ENCODE peak calls at places on chromosomes 3 and 15, in ten cellular contexts. F is spleen, J is body of pancreas, R is heart left ventricle, X is suprapubic skin, Y is IMR-90, T is stomach, V is sigmoid colon, B is ovary, M is GM12878. G is an unnamed sample.

GRCh38 chr15:29685156-29686078 is 136.9 kb downstream of the TJP1 start:
- DNase-seq in Y (peak; percentile 79), M (no peak), X (no peak), V (no peak), F (no peak), T (no peak), R (no peak), J (no peak), B (no peak), G (no peak)

GRCh38 chr3:2098398-2099027 is at the start of gene CNTN4:
- DNase-seq in M (no peak), T (peak; percentile 34), J (peak; percentile 89), F (no peak), X (no peak), R (peak; percentile 69), Y (no peak), V (peak; percentile 86), B (no peak), G (peak; percentile 48)

GRCh38 chr15:38072507-38073277 is 138.3 kb downstream of the TMCO5A start:
- DNase-seq in B (peak; percentile 60), Y (peak; percentile 71), V (peak; percentile 84), J (peak; percentile 65), X (peak; percentile 81), M (no peak), R (peak; percentile 87), F (peak; percentile 85), T (peak; percentile 57), G (peak; percentile 89)

GRCh38 chr15:82021021-82021420 is 24.8 kb downstream of the MEX3B start:
- DNase-seq in X (no peak), T (no peak), F (no peak), Y (peak; percentile 30), M (no peak), B (no peak), R (no peak), J (no peak), V (no peak), G (no peak)

GRCh38 chr15:78076231-78077052 is 1.1 kb downstream of the TBC1D2B start:
- DNase-seq in V (peak; percentile 67), F (no peak), B (no peak), R (no peak), Y (no peak), T (no peak), J (no peak), M (no peak), X (no peak), G (no peak)

GRCh38 chr3:141367038-141367730 is 1.1 kb upstream of the ZBTB38 start:
- DNase-seq in V (peak; percentile 77), Y (peak; percentile 100), T (no peak), X (no peak), F (no peak), R (no peak), B (peak; percentile 35), J (no peak), M (no peak), G (peak; percentile 64)

GRCh38 chr3:179292440-179292839 is 30.4 kb upstream of the ZNF639 start:
- DNase-seq in M (no peak), B (no peak), J (no peak), F (no peak), T (no peak), R (no peak), Y (peak; percentile 17), X (no peak), V (no peak), G (no peak)

GRCh38 chr3:33490641-33491241 is 50.5 kb upstream of the UBP1 start:
- DNase-seq in J (peak; percentile 19), M (no peak), T (peak; percentile 52), V (no peak), X (no peak), B (no peak), Y (no peak), F (no peak), R (no peak), G (no peak)

GRCh38 chr15:50236433-50236832 is 29.1 kb downstream of the HDC start:
- DNase-seq in B (no peak), V (no peak), Y (no peak), T (no peak), X (no peak), M (no peak), J (no peak), R (no peak), F (no peak), G (no peak)

GRCh38 chr3:113499081-113499480 is 15.9 kb downstream of the SPICE1 start:
- DNase-seq in R (no peak), B (no peak), Y (peak; percentile 16), F (no peak), T (no peak), J (no peak), X (no peak), V (no peak), M (no peak), G (no peak)

GRCh38 chr3:183924956-183925355 is 40.3 kb upstream of the PARL start:
- DNase-seq in J (no peak), X (no peak), V (no peak), Y (peak; percentile 93), F (no peak), B (no peak), M (no peak), R (no peak), T (peak; percentile 62), G (no peak)

GRCh38 chr15:82051664-82052063 is 5.8 kb upstream of the MEX3B start:
- DNase-seq in B (no peak), T (no peak), Y (peak; percentile 73), V (no peak), F (no peak), R (no peak), X (no peak), J (no peak), M (no peak), G (no peak)

GRCh38 chr3:63473641-63474166 is 178.8 kb upstream of the SNTN start:
- DNase-seq in B (no peak), J (no peak), R (no peak), Y (no peak), V (no peak), X (no peak), T (no peak), M (no peak), F (no peak), G (no peak)

GRCh38 chr3:32392530-32393302 is 1.1 kb downstream of the CMTM7 start:
- DNase-seq in R (peak; percentile 71), Y (peak; percentile 77), B (peak; percentile 42), X (peak; percentile 73), J (peak; percentile 61), V (peak; percentile 83), T (peak; percentile 54), F (no peak), M (no peak), G (peak; percentile 75)

DNA sequence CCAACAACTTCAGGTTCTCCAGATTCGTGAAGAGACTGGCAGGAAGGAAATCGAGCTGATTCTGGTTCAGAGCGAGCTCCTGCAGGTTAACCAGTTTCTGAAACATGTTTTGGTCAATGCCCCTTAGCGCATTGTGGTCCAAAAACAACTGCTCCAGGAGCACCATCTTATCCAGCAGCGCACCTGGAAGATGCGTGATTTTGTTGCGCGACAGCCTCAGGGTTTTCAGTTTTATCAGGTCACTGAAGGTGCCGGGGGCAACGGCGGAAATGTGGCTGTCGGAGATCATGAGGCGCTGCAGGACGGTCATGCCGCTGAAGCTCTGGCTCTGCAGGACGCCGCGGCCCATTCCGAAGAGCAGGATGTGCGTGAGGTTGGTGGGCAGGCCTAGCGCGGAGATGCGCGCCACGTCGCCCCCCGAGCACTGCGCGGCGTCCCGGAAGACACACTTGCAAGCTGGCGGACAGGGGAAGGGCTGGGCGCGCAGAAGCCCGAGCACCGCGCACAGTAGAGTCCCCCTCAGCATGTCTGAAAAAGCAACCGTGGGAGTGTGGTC is 1.2 kb downstream of the GP5 start:
- DNase-seq in T (no peak), M (no peak), J (no peak), X (no peak), R (no peak), Y (no peak), V (no peak), B (no peak), F (peak; percentile 74), G (no peak)
- H3K4me3 ChIP-seq in T (peak overlapping the region; percentile 34), M (no peak overlapping the region), J (no peak overlapping the region), X (peak overlapping the region; percentile 30), R (peak overlapping the region; percentile 31), Y (peak overlapping the region; percentile 7), V (peak overlapping the region; percentile 29), B (no peak overlapping the region), F (peak overlapping the region; percentile 28), G (peak overlapping the region; percentile 29)

DNA sequence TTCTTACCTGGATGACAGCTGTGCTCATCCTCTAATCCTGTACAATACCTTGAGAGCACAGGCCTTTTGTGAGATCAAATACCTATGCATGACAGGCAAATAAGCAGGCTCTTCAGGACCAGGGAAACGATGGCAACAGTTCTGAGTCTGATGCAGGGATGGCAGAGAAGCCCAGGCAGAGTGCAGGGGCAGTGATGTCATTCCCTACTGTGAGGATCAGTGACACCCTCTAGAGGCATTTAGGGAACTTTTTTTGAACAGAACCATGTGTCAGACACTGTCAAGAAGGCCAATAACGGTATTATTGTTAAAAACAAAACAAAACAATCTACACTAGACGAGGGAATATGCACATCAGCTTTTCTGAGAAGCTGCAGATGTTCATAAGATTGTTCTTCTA is 314.8 kb upstream of the CTDSPL start:
- DNase-seq in T (no peak), F (no peak), R (no peak), X (no peak), J (no peak), M (no peak), Y (peak; percentile 19), V (no peak), B (no peak), G (no peak)
- TF ChIP-seq CTCF in T (no peak), F (no peak), R (peak; percentile 25), X (no peak), J (no peak), M (no peak), Y (peak; percentile 8), V (no peak), B (no peak), G (peak; percentile 14)

DNA sequence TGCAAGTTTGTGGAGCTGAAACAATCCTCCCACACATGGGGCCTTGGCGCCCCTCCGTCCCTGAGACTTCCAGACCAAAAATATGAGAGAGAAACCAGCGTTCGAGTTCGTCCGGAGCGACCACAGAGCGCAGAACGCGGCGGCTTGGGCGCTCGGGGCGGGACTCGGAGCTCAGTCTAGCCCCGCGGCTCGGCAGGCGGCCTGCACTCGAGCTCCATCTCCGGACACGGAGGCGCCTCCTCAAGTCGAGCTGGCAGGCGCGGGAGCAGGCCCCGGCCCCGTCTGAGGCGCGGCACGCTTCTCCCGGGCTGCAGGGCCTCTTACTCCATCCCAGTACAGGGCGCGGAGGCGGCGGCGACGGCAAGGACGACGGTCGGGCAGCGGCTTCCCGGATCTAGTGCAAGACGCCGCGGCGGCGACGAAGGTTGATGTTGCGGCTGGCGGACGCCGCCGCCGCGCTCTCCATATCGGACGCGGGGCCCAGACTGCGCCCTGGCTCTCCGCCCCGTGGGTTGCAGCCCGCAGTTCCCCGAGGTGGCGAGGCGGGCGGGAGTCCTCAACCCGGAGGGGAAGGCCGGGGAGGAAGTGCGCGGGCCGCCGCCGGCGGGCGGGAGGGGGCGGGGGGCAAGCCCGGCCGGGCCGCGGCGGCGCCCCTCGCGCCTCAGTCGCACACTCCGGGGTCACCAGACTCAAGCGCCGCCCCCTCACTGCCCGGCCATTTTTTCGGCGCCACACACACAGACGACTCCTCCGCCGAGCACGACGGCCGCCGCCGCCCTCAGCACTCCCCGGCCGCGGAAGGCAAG is 674 bp downstream of the MSL2 start:
- DNase-seq in B (peak; percentile 81), R (peak; percentile 91), T (peak; percentile 72), X (peak; percentile 89), V (peak; percentile 90), J (peak; percentile 78), Y (peak; percentile 64), F (peak; percentile 97), M (no peak), G (peak; percentile 68)
- TF ChIP-seq POLR2A in B (peak; percentile 20), R (no peak), T (no peak), X (peak; percentile 6), V (no peak), J (peak; percentile 55), Y (no peak), F (no peak), M (no peak), G (no peak)

GRCh38 chr15:45230246-45230965 is 21.6 kb upstream of the SLC28A2 start:
- DNase-seq in J (no peak), V (no peak), T (no peak), B (no peak), R (no peak), X (no peak), F (no peak), Y (no peak), M (no peak), G (no peak)
- H3K4me3 ChIP-seq in J (no peak overlapping the region), V (no peak overlapping the region), T (no peak overlapping the region), B (no peak overlapping the region), R (no peak overlapping the region), X (no peak overlapping the region), F (no peak overlapping the region), Y (no peak overlapping the region), M (no peak overlapping the region), G (no peak overlapping the region)